ENCODE peak calls at places on chromosome 16, in six cellular contexts. O is H1, L is mesenchymal stem cell, V is neuronal stem cell, K is mesendoderm, Q is adipocyte. J is an unnamed sample. For H3K27me3, the result is how much of the 10 kb centered on the place peaks cover.

GRCh38 chr16:85568519-85568918 is 44.6 kb upstream of the GSE1 start:
- DNase-seq in Q (no peak), K (no peak), V (no peak), L (no peak), O (no peak), J (no peak)

GRCh38 chr16:11673091-11674000 is 5.1 kb downstream of the SNN start:
- DNase-seq in K (no peak), L (no peak), O (no peak), Q (no peak), V (no peak), J (no peak)

GRCh38 chr16:11614587-11615175 is 28.0 kb upstream of the LITAF start:
- DNase-seq in K (no peak), O (no peak), V (no peak), L (no peak), Q (no peak), J (no peak)

GRCh38 chr16:15511759-15512487 is 77.5 kb downstream of the BMERB1 start:
- DNase-seq in O (no peak), L (no peak), Q (no peak), K (no peak), V (no peak), J (no peak)

GRCh38 chr16:68328151-68328859 is 17.5 kb downstream of the PRMT7 start:
- DNase-seq in O (peak), K (peak), L (peak), V (peak), Q (peak), J (peak)

GRCh38 chr16:89845417-89845816 is 17.1 kb downstream of the SPIRE2 start:
- DNase-seq in K (no peak), O (no peak), V (no peak), L (no peak), Q (no peak), J (no peak)

GRCh38 chr16:9160551-9160911 is 69.1 kb downstream of the HAPSTR1 start:
- DNase-seq in V (no peak), K (no peak), O (no peak), L (no peak), Q (no peak), J (no peak)

GRCh38 chr16:56848955-56849689 is 15.9 kb upstream of the SLC12A3 start:
- DNase-seq in K (no peak), V (no peak), O (no peak), L (peak), Q (peak), J (no peak)

GRCh38 chr16:77297996-77298637 is 98.9 kb downstream of the SYCE1L start:
- DNase-seq in V (no peak), O (no peak), K (no peak), L (peak), Q (no peak), J (no peak)

GRCh38 chr16:48383204-48383876 is 1.9 kb downstream of the SIAH1 start:
- DNase-seq in O (no peak), L (no peak), V (no peak), K (no peak), Q (peak), J (no peak)

DNA sequence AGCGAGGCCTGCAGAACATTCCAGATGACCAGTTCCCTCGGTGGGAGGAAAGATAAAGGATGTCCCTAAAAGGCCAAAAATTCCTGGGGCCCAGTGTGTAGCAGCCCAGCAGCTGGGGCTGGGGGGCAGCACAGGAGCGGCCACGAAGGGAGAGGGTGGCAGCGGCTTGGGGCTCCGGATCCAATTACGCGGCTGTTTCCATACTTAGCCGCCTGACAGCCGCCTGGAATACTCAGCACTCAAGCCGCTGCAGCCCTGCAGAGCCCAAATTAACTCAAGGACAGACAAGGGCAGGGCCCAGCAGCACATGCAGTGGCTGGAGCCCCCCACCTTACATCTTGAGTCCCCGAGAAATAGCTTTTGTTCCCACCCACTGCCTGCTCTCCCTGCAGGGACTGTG is 1.3 kb downstream of the SRL start:
- DNase-seq in L (no peak), K (no peak), Q (no peak), O (no peak), V (no peak), J (no peak)
- H3K27me3 ChIP-seq in L (half or more), K (under half), Q (under half), O (under half), V (under half), J (under half)

GRCh38 chr16:70432800-70433455 is 6.0 kb downstream of the ST3GAL2 start:
- DNase-seq in Q (peak), O (no peak), K (no peak), L (peak), V (no peak), J (no peak)
- H3K9ac ChIP-seq in Q (no peak), O (no peak), K (peak), L (peak), V (no peak), J (peak)

DNA sequence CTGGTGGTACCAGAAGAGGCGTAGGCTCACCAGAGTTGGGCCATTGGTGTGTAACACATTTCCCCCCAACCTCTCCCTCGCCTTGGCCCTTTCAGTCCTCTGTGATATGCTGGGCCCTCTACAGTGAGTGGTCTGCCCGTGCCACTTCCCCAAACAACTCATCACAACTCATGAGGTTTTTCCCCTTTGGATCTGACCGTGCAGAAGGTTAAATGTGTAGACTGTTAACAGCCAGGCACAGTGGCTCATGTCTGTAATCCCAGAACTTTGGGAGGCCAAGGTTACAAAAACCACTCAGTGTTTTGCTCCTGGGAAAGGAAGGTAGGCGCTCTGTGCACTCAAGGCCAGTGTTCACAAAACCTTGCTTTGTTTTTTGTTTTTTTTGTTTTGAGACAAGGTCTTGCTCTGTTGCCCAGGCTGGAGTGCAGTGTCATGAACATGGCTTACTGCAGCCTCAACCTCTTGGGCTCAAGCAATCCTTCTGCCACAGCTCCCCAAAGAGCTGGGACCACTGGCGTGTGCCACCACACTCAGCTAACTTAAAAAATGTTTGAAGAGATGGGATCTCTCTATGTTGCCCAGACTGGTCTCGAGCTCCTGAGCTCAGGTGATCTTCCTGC is 11.3 kb upstream of the CYB5B start:
- DNase-seq in V (no peak), L (no peak), O (no peak), Q (no peak), K (no peak), J (no peak)
- H3K27me3 ChIP-seq in V (under half), L (under half), O (under half), Q (under half), K (under half), J (under half)

GRCh38 chr16:84718-85452 is 6.9 kb downstream of the MPG start:
- DNase-seq in K (no peak), L (peak), V (no peak), Q (peak), O (no peak), J (no peak)

GRCh38 chr16:85453-85782 is 7.4 kb downstream of the MPG start:
- DNase-seq in L (no peak), Q (no peak), K (no peak), V (no peak), O (no peak), J (no peak)

GRCh38 chr16:83060-83603 is 5.1 kb downstream of the MPG start:
- DNase-seq in K (no peak), L (no peak), O (no peak), V (no peak), Q (no peak), J (no peak)

GRCh38 chr16:85865-86264 is 7.8 kb downstream of the MPG start:
- DNase-seq in L (no peak), V (no peak), Q (no peak), K (no peak), O (no peak), J (no peak)

GRCh38 chr16:83781-84615 is 6.0 kb downstream of the MPG start:
- DNase-seq in O (no peak), Q (no peak), V (no peak), K (no peak), L (peak), J (no peak)
- H3K9ac ChIP-seq in O (no peak), Q (peak), V (no peak), K (no peak), L (peak), J (no peak)

GRCh38 chr16:84366208-84366607 is 2.1 kb upstream of the ATP2C2 start:
- DNase-seq in L (no peak), Q (no peak), O (no peak), V (no peak), K (no peak), J (no peak)

GRCh38 chr16:84368327-84368996 is at the start of gene ATP2C2:
- DNase-seq in L (no peak), K (peak), Q (no peak), O (peak), V (no peak), J (no peak)

GRCh38 chr16:84369105-84369504 is 767 bp downstream of the ATP2C2 start:
- DNase-seq in K (no peak), L (no peak), V (no peak), O (no peak), Q (no peak), J (no peak)

GRCh38 chr16:84367297-84367680 is 1.0 kb upstream of the ATP2C2 start:
- DNase-seq in L (no peak), V (no peak), O (no peak), K (no peak), Q (no peak), J (no peak)

DNA sequence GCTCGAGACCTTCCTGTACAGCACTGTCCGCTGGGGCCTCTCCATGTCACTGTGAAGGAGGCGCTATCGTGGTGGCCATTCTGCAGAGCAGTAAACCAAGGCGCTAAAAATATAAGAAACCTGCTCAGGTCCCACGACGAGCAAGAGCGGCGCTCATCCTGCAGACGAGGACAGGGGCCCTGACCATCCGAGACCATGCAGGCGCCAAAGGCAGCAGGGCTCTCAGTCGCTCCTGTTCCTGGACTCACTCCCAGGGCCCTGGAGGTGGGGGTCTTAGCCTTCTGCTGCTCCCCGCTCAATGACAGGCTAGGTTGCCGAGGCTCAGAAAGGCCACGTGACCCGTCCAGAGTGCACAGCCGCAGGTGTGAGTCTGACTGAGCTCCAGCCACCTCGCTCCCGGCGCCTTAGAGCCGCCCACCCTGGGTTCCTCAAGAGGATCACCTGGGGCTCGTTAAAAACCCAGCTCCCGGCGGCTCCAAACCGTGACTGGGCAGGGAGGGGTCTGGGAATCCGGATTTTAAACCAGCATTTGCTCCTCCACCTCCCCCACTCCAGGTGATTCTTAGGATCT is 503 bp upstream of the ATP2C2 start:
- DNase-seq in K (no peak), L (no peak), V (no peak), O (no peak), Q (no peak), J (no peak)
- H3K27me3 ChIP-seq in K (under half), L (half or more), V (under half), O (under half), Q (half or more), J (half or more)

GRCh38 chr16:88491001-88491559 is 38.0 kb downstream of the ZFPM1 start:
- DNase-seq in Q (no peak), K (no peak), L (no peak), O (no peak), V (no peak), J (no peak)
- H3K9ac ChIP-seq in Q (no peak), K (no peak), L (no peak), O (no peak), V (no peak), J (no peak)

GRCh38 chr16:17469011-17469741 is 1.6 kb downstream of the XYLT1 start:
- DNase-seq in V (no peak), L (no peak), Q (peak), O (no peak), K (peak), J (no peak)

GRCh38 chr16:17470002-17470870 is 524 bp downstream of the XYLT1 start:
- DNase-seq in K (no peak), Q (peak), L (no peak), V (no peak), O (no peak), J (no peak)

GRCh38 chr16:17470871-17471744 is at the start of gene XYLT1:
- DNase-seq in Q (peak), O (no peak), L (no peak), V (no peak), K (peak), J (no peak)

GRCh38 chr16:17468611-17469010 is 2.1 kb downstream of the XYLT1 start:
- DNase-seq in Q (no peak), O (no peak), K (no peak), L (no peak), V (no peak), J (no peak)

GRCh38 chr16:17469742-17470001 is 1.1 kb downstream of the XYLT1 start:
- DNase-seq in O (no peak), V (no peak), K (no peak), Q (no peak), L (no peak), J (no peak)
- H3K27me3 ChIP-seq in O (under half), V (under half), K (under half), Q (under half), L (under half), J (under half)

DNA sequence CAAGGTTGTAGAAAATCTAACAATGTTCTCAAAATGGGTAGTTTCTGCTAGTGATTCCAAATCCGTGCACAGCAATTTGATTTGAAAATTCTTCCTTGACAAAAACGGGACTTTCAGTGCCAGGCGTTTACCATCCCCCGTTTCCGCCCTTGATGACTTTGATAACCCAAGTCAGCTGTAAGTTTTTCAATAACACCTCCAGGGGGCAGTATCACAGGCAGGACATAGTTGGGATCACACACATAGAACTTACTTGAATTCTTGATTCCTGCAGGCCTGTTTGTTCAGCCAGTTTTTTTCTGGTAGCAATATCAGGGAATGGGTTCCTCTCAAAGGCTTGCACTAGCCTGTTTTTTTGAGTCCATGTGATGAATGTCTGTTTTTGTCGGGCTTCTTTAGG is 5.6 kb downstream of the DUXB start:
- DNase-seq in V (no peak), L (no peak), O (no peak), Q (no peak), K (peak), J (peak)
- H3K9ac ChIP-seq in V (no peak), L (no peak), O (no peak), Q (no peak), K (no peak), J (no peak)

DNA sequence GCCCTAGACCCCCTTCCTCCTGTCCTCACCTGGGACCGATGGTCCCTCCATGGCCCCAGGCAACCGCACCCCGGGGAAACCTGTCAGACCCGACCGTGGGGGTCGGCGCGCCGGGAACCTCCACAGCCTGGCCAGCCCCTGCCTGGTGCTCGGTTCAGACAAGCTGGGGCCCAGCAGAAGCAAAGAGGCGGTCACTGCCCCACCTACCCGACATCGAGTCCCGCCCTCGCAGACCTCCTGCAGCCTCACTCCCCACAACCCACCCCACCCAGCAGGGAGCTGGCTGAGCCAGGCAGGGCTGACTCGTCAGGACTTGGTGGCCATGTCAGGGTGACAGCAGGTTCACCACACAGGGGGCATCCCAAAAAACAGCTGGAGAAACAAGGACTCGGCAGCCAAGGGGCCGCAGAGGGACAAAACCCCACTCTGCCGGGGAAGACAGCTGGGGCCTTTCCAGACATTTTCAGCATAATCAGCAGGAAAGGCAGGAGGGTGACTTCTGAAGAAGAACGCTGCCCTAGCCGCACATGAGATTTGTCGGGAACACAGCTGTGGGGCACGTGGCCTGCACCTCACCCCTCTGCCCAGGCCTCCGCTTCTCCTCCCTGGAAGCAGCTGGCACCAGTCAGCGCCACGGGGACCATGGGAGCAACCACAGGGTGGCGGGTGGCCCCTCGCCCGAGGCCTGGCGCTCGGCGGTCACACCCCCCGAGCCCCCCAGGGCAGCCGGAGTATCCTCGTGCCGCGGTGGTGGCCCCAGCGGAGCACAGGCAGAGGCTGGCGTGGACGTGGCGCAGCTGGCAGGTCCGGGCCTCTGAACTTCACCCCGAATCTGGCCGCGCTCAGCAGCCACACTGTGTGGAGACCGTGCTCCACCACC is 22.9 kb downstream of the GNPTG start:
- DNase-seq in V (no peak), K (no peak), O (no peak), Q (no peak), L (no peak), J (no peak)
- H3K27me3 ChIP-seq in V (under half), K (under half), O (under half), Q (under half), L (under half), J (under half)

DNA sequence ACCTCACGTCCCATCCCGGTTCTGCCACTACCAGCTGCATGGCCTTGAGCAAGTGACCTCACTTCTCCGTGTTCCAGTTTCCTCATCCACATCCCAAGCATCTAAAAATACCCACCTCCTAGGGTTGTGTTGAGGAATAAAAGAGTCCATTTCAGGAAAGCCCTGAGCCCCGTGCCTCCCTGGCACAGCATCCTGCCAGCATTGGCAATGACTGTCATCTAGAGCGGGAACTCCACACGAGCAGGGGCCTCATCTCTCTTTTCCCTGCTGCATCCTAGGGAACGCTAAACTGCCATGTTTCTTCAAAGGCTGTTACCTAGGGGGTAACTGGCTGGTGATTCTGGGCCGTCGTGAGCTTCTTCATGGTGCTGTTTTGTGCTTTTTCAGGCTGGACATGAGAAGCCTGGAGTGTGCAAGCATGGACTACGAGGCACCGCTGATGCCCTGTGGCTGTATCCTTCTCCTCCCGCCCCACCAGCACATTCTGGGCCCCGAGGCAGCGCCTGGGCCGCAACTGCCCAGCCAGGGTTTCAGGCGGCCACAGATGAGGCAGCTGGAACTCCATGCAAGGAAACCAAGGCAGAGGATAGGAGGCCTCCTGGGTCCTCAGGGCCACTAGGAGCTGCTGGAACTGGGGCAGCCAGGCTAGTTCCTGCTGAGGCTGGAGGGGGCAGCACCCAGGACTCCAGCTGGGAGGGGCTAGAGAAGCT is 221.4 kb downstream of the KATNIP start:
- DNase-seq in K (no peak), V (no peak), Q (no peak), O (no peak), L (no peak), J (no peak)
- H3K9ac ChIP-seq in K (no peak), V (no peak), Q (no peak), O (no peak), L (no peak), J (no peak)